ENCODE peak calls at places on chromosomes 5 and 9, in four cellular contexts. R is body of pancreas, N is brain microvascular endothelial cell, L is caudate nucleus. P is an unnamed sample.
A peak's percentile ranks its signal among the peaks of the same experiment; 100 is the strongest.

GRCh38 chr9:89712285-89712684 is 107.5 kb downstream of the GADD45G start:
- DNase-seq in R (no peak), L (no peak), N (no peak), P (no peak)

GRCh38 chr5:56807698-56808097 is 7.7 kb upstream of the MAP3K1 start:
- DNase-seq in N (no peak), L (no peak), R (no peak), P (peak; percentile 77)

GRCh38 chr5:68398146-68398812 is 182.7 kb downstream of the PIK3R1 start:
- DNase-seq in R (no peak), L (no peak), N (no peak), P (no peak)

GRCh38 chr5:6358434-6358820 is 19.9 kb downstream of the MED10 start:
- DNase-seq in R (no peak), N (no peak), L (no peak), P (no peak)

GRCh38 chr5:154238776-154239481 is 48.4 kb downstream of the GALNT10 start:
- DNase-seq in R (no peak), L (no peak), N (no peak), P (no peak)

GRCh38 chr5:5422819-5423515 is 490 bp downstream of the ICE1 start:
- DNase-seq in L (peak; percentile 40), N (no peak), R (no peak), P (no peak)

GRCh38 chr5:16685069-16685468 is 68.3 kb upstream of the RETREG1 start:
- DNase-seq in L (no peak), R (no peak), N (no peak), P (no peak)

GRCh38 chr5:98041661-98042060 is 731.8 kb upstream of the RGMB start:
- DNase-seq in N (no peak), L (no peak), R (no peak), P (no peak)

GRCh38 chr5:140565024-140565779 is 574 bp downstream of the SLC35A4 start:
- DNase-seq in R (no peak), N (peak; percentile 14), L (no peak), P (no peak)

GRCh38 chr9:126637002-126637849 is 23.5 kb downstream of the LMX1B start:
- DNase-seq in L (no peak), R (no peak), N (no peak), P (no peak)

GRCh38 chr5:37774912-37775483 is 64.8 kb downstream of the GDNF start:
- DNase-seq in R (no peak), N (peak; percentile 49), L (no peak), P (no peak)

GRCh38 chr5:998276-998974 is 10.2 kb upstream of the NKD2 start:
- DNase-seq in R (peak; percentile 10), L (no peak), N (no peak), P (no peak)

GRCh38 chr9:127505396-127506116 is 54.2 kb downstream of the LRSAM1 start:
- DNase-seq in L (no peak), N (peak; percentile 40), R (no peak), P (no peak)

GRCh38 chr5:152259702-152260101 is 145.4 kb downstream of the NMUR2 start:
- DNase-seq in L (no peak), R (no peak), N (no peak), P (no peak)

DNA sequence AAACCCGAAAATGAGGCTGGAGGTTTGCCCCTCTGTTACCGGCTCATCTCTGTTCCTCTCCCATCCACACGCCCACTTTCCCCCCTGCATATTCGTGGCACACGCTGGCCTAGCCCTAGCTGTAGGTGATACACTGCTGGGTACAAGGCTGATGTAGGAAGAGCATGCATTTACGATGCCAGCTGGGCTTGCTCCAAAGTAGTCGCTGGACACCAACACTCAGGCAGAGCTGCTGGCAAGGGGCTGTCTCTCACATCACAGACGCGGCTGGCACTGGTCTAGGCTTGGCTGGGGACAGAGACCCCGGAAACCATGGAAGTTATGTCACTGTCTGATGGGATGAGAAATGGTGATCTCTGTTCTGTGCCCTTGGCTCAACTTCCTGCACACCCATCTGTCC is 9.8 kb upstream of the PHYKPL start:
- DNase-seq in R (no peak), N (no peak), L (no peak), P (no peak)
- H3K27ac ChIP-seq in R (no peak overlapping the region), N (no peak overlapping the region), L (no peak overlapping the region), P (no peak overlapping the region)

GRCh38 chr9:107761307-107761706 is 271.7 kb upstream of the KLF4 start:
- DNase-seq in L (no peak), N (no peak), R (no peak), P (peak; percentile 61)
- H3K27ac ChIP-seq in L (no peak overlapping the region), N (no peak overlapping the region), R (no peak overlapping the region), P (no peak overlapping the region)

GRCh38 chr5:76728965-76729364 is 13.0 kb downstream of the F2R start:
- DNase-seq in L (no peak), N (no peak), R (no peak), P (no peak)

GRCh38 chr5:76720988-76721569 is 5.2 kb downstream of the F2R start:
- DNase-seq in N (no peak), L (no peak), R (no peak), P (no peak)

GRCh38 chr5:76723266-76723665 is 7.3 kb downstream of the F2R start:
- DNase-seq in N (no peak), L (no peak), R (no peak), P (no peak)

GRCh38 chr5:76729373-76730290 is 13.7 kb downstream of the F2R start:
- DNase-seq in R (no peak), N (no peak), L (no peak), P (no peak)

DNA sequence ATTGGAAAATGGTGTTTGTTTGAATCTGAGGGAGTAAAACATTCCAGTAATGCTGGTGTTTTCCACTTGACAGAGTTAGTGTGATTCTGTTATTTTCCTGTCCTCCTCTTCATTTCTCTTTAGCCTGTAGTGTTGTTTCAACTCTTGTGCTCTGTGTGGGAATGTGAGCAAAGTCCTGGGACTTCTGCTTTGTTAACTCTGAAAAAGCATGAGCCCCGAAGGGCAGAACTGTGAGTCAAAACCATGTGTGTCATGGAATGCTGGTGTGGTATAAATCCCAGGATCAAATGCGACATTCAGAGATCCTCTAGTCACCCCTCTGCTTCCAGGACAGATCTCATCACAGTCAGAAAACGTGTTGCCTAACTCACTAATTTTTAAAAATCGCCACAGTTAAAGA is 8.9 kb downstream of the F2R start:
- DNase-seq in L (no peak), N (peak; percentile 89), R (no peak), P (no peak)
- H3K27ac ChIP-seq in L (no peak overlapping the region), N (peak overlapping the region; percentile 74), R (no peak overlapping the region), P (no peak overlapping the region)

DNA sequence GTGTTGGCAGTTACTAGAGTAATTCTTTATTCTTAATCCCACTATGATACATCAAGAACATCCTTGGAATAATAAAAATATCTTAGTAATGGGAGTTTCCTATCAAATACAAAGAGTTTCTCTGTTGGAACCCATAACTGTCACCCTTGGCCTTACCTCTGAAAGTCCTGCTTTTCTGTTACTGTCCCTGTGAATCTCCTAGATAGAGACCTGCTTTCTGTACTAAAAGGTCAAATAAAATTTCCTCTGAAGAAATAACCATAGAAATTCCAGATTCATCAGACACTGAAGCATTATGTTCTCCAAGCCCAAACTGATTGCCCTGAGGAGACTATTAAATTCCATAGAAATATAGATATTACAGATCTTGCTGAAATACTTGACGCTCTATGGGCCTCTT is 63.0 kb downstream of the KCNV2 start:
- DNase-seq in R (no peak), L (no peak), N (no peak), P (no peak)
- H3K27ac ChIP-seq in R (no peak overlapping the region), L (no peak overlapping the region), N (no peak overlapping the region), P (no peak overlapping the region)

DNA sequence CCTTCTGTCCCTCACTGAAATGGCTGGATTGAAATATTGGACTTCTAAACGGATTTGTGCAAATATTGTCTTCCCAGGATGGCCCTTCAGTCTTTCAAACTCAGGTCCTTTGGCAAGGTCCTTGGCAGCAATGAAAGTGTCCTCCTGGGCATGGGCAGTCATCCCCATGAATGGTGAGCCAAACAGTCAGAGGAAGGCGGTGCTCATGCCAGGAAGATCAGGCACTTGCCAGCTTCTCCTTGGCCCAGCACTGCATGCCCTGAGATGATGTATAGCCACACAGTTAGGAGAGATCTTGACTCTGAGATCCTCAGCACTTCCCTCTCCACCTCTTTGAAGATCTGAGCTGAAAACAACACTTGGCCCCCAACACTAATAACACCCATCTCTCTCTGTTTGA is 221.4 kb upstream of the KLF4 start:
- DNase-seq in R (no peak), L (no peak), N (no peak), P (no peak)
- H3K27ac ChIP-seq in R (no peak overlapping the region), L (no peak overlapping the region), N (no peak overlapping the region), P (no peak overlapping the region)

GRCh38 chr5:40676643-40677333 is 2.9 kb upstream of the PTGER4 start:
- DNase-seq in L (no peak), N (peak; percentile 82), R (no peak), P (no peak)
- H3K27ac ChIP-seq in L (no peak overlapping the region), N (peak overlapping the region; percentile 88), R (peak overlapping the region; percentile 11), P (peak overlapping the region; percentile 22)

P was measured in small intestine.